ENCODE peak calls at places on chromosomes 1 and 21, in nine cellular contexts. X is GM12865, Y is neural progenitor cell, B is progenitor cell of endocrine pancreas, U is DND-41, W is endodermal cell, V is adrenal gland, M is uterus, J is AG04450. K is an unnamed sample.

GRCh38 chr1:50424045-50424939 is 1.0 kb upstream of the DMRTA2 start:
- DNase-seq in M (no peak), B (no peak), U (no peak), V (no peak), W (no peak), J (no peak), Y (peak; percentile 29), X (peak; percentile 46), K (peak; percentile 53)

GRCh38 chr1:230167419-230167852 is 100.4 kb downstream of the GALNT2 start:
- DNase-seq in J (no peak), B (no peak), Y (peak; percentile 36), W (peak; percentile 72), V (no peak), X (peak; percentile 77), U (peak; percentile 67), M (peak; percentile 15), K (peak; percentile 48)

GRCh38 chr1:39689635-39690034 is 1.6 kb downstream of the HPCAL4 start:
- DNase-seq in X (no peak), U (no peak), B (no peak), M (no peak), J (no peak), W (no peak), Y (peak; percentile 57), V (no peak), K (no peak)

GRCh38 chr1:174995121-174995520 is 4.6 kb upstream of the CACYBP start:
- DNase-seq in U (no peak), M (no peak), B (no peak), J (no peak), Y (no peak), W (no peak), V (no peak), X (no peak), K (no peak)

GRCh38 chr1:91650764-91651163 is 150.1 kb downstream of the CDC7 start:
- DNase-seq in W (no peak), Y (no peak), B (no peak), U (no peak), M (peak; percentile 95), V (peak; percentile 90), J (peak; percentile 97), X (peak; percentile 9), K (no peak)

GRCh38 chr1:35931424-35932157 is 686 bp downstream of the AGO3 start:
- DNase-seq in Y (peak; percentile 64), M (peak; percentile 40), U (no peak), V (peak; percentile 30), X (no peak), W (no peak), J (no peak), B (no peak), K (no peak)

GRCh38 chr21:34642211-34643075 is 26.4 kb upstream of the CLIC6 start:
- DNase-seq in U (no peak), M (no peak), V (no peak), Y (no peak), X (peak; percentile 96), B (no peak), W (no peak), J (no peak), K (peak; percentile 7)

GRCh38 chr1:90504509-90504908 is 212.6 kb downstream of the BARHL2 start:
- DNase-seq in J (no peak), M (no peak), X (no peak), U (no peak), B (no peak), Y (no peak), V (no peak), W (no peak), K (no peak)

GRCh38 chr21:33029975-33030461 is 4.3 kb downstream of the OLIG2 start:
- DNase-seq in J (no peak), M (no peak), U (no peak), X (no peak), V (no peak), Y (no peak), W (no peak), B (no peak), K (no peak)

GRCh38 chr21:15199414-15199813 is 134.6 kb upstream of the NRIP1 start:
- DNase-seq in B (no peak), V (no peak), X (no peak), J (no peak), U (no peak), W (no peak), Y (peak; percentile 7), M (no peak), K (no peak)

GRCh38 chr1:110515896-110516295 is 3.1 kb downstream of the KCNA10 start:
- DNase-seq in M (no peak), W (no peak), Y (no peak), X (no peak), V (no peak), J (no peak), B (no peak), U (no peak), K (no peak)

GRCh38 chr1:32539584-32540571 is 651 bp downstream of the ZBTB8A start:
- DNase-seq in U (peak; percentile 17), M (peak; percentile 45), B (peak; percentile 51), Y (peak; percentile 89), W (peak; percentile 76), X (peak; percentile 43), V (peak; percentile 38), J (no peak), K (no peak)

GRCh38 chr1:192810253-192810880 is 1.5 kb downstream of the RGS2 start:
- DNase-seq in U (no peak), V (peak; percentile 42), Y (peak; percentile 84), W (peak; percentile 62), J (peak; percentile 54), B (no peak), M (no peak), X (peak; percentile 37), K (no peak)

GRCh38 chr1:203480525-203481084 is 5.0 kb downstream of the PRELP start:
- DNase-seq in J (peak; percentile 84), V (no peak), U (peak; percentile 17), X (peak; percentile 36), W (peak; percentile 78), M (peak; percentile 83), B (no peak), Y (no peak), K (peak; percentile 59)

GRCh38 chr1:201509601-201510374 is 2.9 kb upstream of the CSRP1 start:
- DNase-seq in J (no peak), Y (no peak), B (no peak), U (no peak), W (no peak), M (peak; percentile 27), V (no peak), X (no peak), K (no peak)

GRCh38 chr1:201510734-201511133 is 3.8 kb upstream of the CSRP1 start:
- DNase-seq in J (no peak), Y (no peak), V (no peak), M (no peak), X (peak; percentile 23), W (no peak), B (no peak), U (no peak), K (no peak)

GRCh38 chr1:201513498-201514243 is 6.7 kb upstream of the CSRP1 start:
- DNase-seq in W (no peak), B (no peak), J (no peak), U (no peak), Y (no peak), X (no peak), M (peak; percentile 23), V (no peak), K (no peak)

GRCh38 chr1:201511396-201511795 is 4.5 kb upstream of the CSRP1 start:
- DNase-seq in X (no peak), Y (no peak), V (no peak), B (no peak), U (no peak), M (peak; percentile 34), J (no peak), W (no peak), K (no peak)

GRCh38 chr1:201511925-201512539 is 5.1 kb upstream of the CSRP1 start:
- DNase-seq in Y (peak; percentile 54), V (peak; percentile 72), J (no peak), X (peak; percentile 66), M (peak; percentile 69), W (peak; percentile 89), U (no peak), B (no peak), K (no peak)
- TF ChIP-seq CTCF in Y (no peak), V (no peak), J (no peak), X (no peak), M (no peak), W (no peak), U (no peak), B (no peak), K (no peak)

GRCh38 chr1:115145221-115145620 is 55.9 kb upstream of the TSPAN2 start:
- DNase-seq in V (no peak), U (no peak), M (no peak), W (no peak), Y (no peak), J (no peak), X (no peak), B (no peak), K (no peak)

GRCh38 chr1:115144176-115144575 is 54.9 kb upstream of the TSPAN2 start:
- DNase-seq in Y (no peak), W (no peak), M (no peak), B (no peak), J (no peak), X (no peak), V (no peak), U (no peak), K (no peak)

GRCh38 chr1:115140442-115141144 is 51.3 kb upstream of the TSPAN2 start:
- DNase-seq in J (no peak), Y (no peak), M (no peak), W (no peak), B (no peak), U (no peak), V (no peak), X (no peak), K (no peak)

GRCh38 chr1:115141145-115141454 is 51.8 kb upstream of the TSPAN2 start:
- DNase-seq in M (no peak), W (no peak), Y (no peak), J (no peak), X (no peak), U (no peak), V (no peak), B (no peak), K (no peak)

DNA sequence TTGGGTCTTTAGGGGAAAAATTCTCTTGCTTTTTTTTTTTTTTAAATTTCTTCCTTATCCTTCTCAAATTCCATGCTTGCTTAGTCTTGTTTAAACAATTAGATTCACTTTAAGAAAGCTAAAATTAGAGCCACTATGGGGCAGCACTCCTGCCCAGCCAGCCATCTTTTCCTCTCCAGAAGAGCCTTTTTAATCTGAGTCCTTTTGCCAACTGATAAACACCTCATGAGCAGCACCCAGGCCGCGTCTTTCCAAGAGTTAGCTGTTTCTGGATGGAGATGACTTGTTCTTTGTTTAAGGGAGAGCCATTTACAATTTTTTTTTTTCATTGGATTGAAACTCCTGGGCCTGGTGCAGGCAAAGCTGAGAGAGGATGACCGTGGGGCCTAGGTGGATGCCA is 53.3 kb upstream of the TSPAN2 start:
- DNase-seq in B (no peak), M (no peak), W (no peak), V (peak; percentile 17), J (no peak), Y (no peak), U (no peak), X (no peak), K (no peak)
- TF ChIP-seq CTCF in B (no peak), M (no peak), W (peak; percentile 47), V (no peak), J (peak; percentile 58), Y (peak; percentile 16), U (no peak), X (no peak), K (no peak)

GRCh38 chr1:45583666-45584350 is at the start of gene NASP:
- DNase-seq in X (peak; percentile 90), Y (peak; percentile 92), W (peak; percentile 96), J (peak; percentile 41), B (peak; percentile 88), V (peak; percentile 91), M (peak; percentile 91), U (peak; percentile 93), K (peak; percentile 93)
- TF ChIP-seq CTCF in X (no peak), Y (no peak), W (no peak), J (no peak), B (no peak), V (no peak), M (no peak), U (no peak), K (no peak)

GRCh38 chr1:177783052-177783451 is 186.8 kb downstream of the SEC16B start:
- DNase-seq in M (no peak), W (peak; percentile 75), B (no peak), J (no peak), Y (no peak), X (no peak), U (no peak), V (no peak), K (no peak)
- TF ChIP-seq CTCF in M (no peak), W (peak; percentile 55), B (no peak), J (no peak), Y (peak; percentile 20), X (peak; percentile 12), U (no peak), V (no peak), K (no peak)